ENCODE peak calls at places on chromosomes 6 and 20, in six cellular contexts. Z is CD8-positive, alpha-beta T cell; A is fibroblast of the conjunctiva; X is left lung; K is breast epithelium; J is glomerular endothelial cell. L is an unnamed sample.

GRCh38 chr6:40340957-40341356 is 246.2 kb downstream of the LRFN2 start:
- DNase-seq in J (no peak), A (no peak), K (no peak), Z (no peak), X (no peak), L (no peak)

GRCh38 chr6:22071655-22072054 is 225.2 kb downstream of the PRL start:
- DNase-seq in Z (no peak), A (peak), X (peak), J (peak), K (no peak), L (peak)

GRCh38 chr6:30565772-30566171 is 5.5 kb upstream of the ABCF1 start:
- DNase-seq in K (no peak), Z (no peak), J (no peak), X (no peak), A (no peak), L (no peak)

GRCh38 chr6:157951828-157952227 is 29.8 kb upstream of the SYNJ2 start:
- DNase-seq in A (no peak), K (no peak), X (no peak), J (no peak), Z (no peak), L (no peak)

GRCh38 chr6:99270030-99270429 is 79.4 kb downstream of the FAXC start:
- DNase-seq in Z (no peak), J (no peak), A (no peak), K (no peak), X (no peak), L (no peak)

GRCh38 chr6:143962644-143962929 is 45.5 kb downstream of the PLAGL1 start:
- DNase-seq in A (peak), K (no peak), Z (no peak), X (no peak), J (peak), L (peak)

GRCh38 chr6:169620171-169621125 is 81.4 kb downstream of the WDR27 start:
- DNase-seq in K (no peak), A (no peak), X (no peak), Z (no peak), J (no peak), L (no peak)

GRCh38 chr6:106069478-106069877 is 16.7 kb upstream of the PRDM1 start:
- DNase-seq in X (no peak), A (peak), Z (no peak), K (no peak), J (no peak), L (no peak)

GRCh38 chr20:49118307-49118706 is 69.8 kb downstream of the STAU1 start:
- DNase-seq in A (no peak), X (no peak), J (no peak), K (no peak), Z (no peak), L (no peak)

GRCh38 chr20:31710423-31711250 is 12.0 kb downstream of the BCL2L1 start:
- DNase-seq in J (no peak), K (no peak), X (peak), Z (no peak), A (no peak), L (no peak)

GRCh38 chr6:36610576-36611336 is 16.6 kb downstream of the SRSF3 start:
- DNase-seq in A (no peak), Z (no peak), X (no peak), K (no peak), J (no peak), L (no peak)

GRCh38 chr6:151069641-151070040 is 170.1 kb upstream of the AKAP12 start:
- DNase-seq in Z (no peak), J (no peak), A (no peak), K (no peak), X (no peak), L (no peak)

GRCh38 chr6:119348308-119349040 is 1.1 kb downstream of the MAN1A1 start:
- DNase-seq in Z (peak), J (no peak), A (no peak), K (no peak), X (peak), L (no peak)

GRCh38 chr20:57708694-57709673 is 831 bp downstream of the PMEPA1 start:
- DNase-seq in K (no peak), Z (peak), X (no peak), A (no peak), J (no peak), L (no peak)

GRCh38 chr20:17960927-17961599 is 7.5 kb downstream of the SNX5 start:
- DNase-seq in A (no peak), X (no peak), K (no peak), J (no peak), Z (no peak), L (no peak)

GRCh38 chr6:111722220-111722731 is 116.6 kb upstream of the TRAF3IP2 start:
- DNase-seq in A (peak), X (no peak), K (no peak), Z (no peak), J (no peak), L (peak)

GRCh38 chr6:141335889-141336288 is 796.8 kb upstream of the GJE1 start:
- DNase-seq in Z (no peak), J (no peak), X (no peak), A (no peak), K (no peak), L (no peak)

GRCh38 chr6:147664092-147664491 is 155.6 kb downstream of the SAMD5 start:
- DNase-seq in X (no peak), K (no peak), Z (no peak), J (no peak), A (no peak), L (no peak)

GRCh38 chr6:12203001-12203400 is 87.2 kb upstream of the EDN1 start:
- DNase-seq in J (no peak), X (no peak), A (no peak), Z (no peak), K (no peak), L (no peak)

GRCh38 chr6:158142789-158143188 is 25.3 kb downstream of the SERAC1 start:
- DNase-seq in A (peak), J (no peak), X (no peak), Z (no peak), K (peak), L (no peak)

GRCh38 chr6:3414704-3415453 is 42.0 kb downstream of the SLC22A23 start:
- DNase-seq in J (no peak), A (no peak), X (peak), Z (peak), K (no peak), L (no peak)

GRCh38 chr20:38230957-38231785 is 29.4 kb downstream of the KIAA1755 start:
- DNase-seq in X (no peak), A (no peak), Z (no peak), J (no peak), K (no peak), L (no peak)

GRCh38 chr6:147506704-147507114 is 1.8 kb upstream of the SAMD5 start:
- DNase-seq in J (no peak), K (no peak), Z (no peak), X (peak), A (peak), L (peak)

GRCh38 chr20:61299613-61300012 is 47.6 kb downstream of the CDH4 start:
- DNase-seq in Z (no peak), J (no peak), X (no peak), K (no peak), A (no peak), L (no peak)

GRCh38 chr6:1436334-1437306 is 47.2 kb downstream of the FOXF2 start:
- DNase-seq in J (no peak), A (peak), K (no peak), X (no peak), Z (peak), L (peak)

GRCh38 chr20:1415667-1416468 is 23.0 kb upstream of the FKBP1A start:
- DNase-seq in K (no peak), Z (no peak), X (peak), A (peak), J (no peak), L (no peak)

L was measured in SK-N-MC.